ENCODE peak calls at places on chromosomes 2 and 18, in eight cellular contexts. N is LoVo; B is substantia nigra; S is activated CD4-positive, alpha-beta memory T cell treated with anti-CD3 and anti-CD28 coated beads, Interleukin-2, amount 10 ng/mL, durations not matched to agents 7 days and 5 days; D is NB4; Z is kidney tubule cell; A is cardiac fibroblast; K is HAP-1. F is an unnamed sample.

GRCh38 chr18:59549797-59550516 is 147.3 kb downstream of the CCBE1 start:
- DNase-seq in N (no peak), D (no peak), B (no peak), S (no peak), K (no peak), Z (no peak), A (peak; percentile 66), F (peak; percentile 2)

GRCh38 chr2:96116879-96117533 is 635 bp upstream of the ADRA2B start:
- DNase-seq in Z (peak; percentile 54), B (peak; percentile 24), D (peak; percentile 49), K (peak; percentile 60), A (peak; percentile 40), N (peak; percentile 68), S (peak; percentile 65), F (peak; percentile 49)

GRCh38 chr18:31146809-31147208 is 15.8 kb downstream of the DSC1 start:
- DNase-seq in D (peak; percentile 47), A (peak; percentile 12), K (no peak), Z (no peak), B (no peak), S (no peak), N (no peak), F (no peak)

GRCh38 chr2:98815795-98816194 is 84.9 kb upstream of the MGAT4A start:
- DNase-seq in S (no peak), B (no peak), Z (no peak), D (no peak), A (no peak), K (no peak), N (no peak), F (no peak)

GRCh38 chr2:195498176-195498575 is 158.8 kb upstream of the SLC39A10 start:
- DNase-seq in Z (peak; percentile 34), D (peak; percentile 65), S (peak; percentile 55), A (peak; percentile 54), N (no peak), K (no peak), B (no peak), F (no peak)

GRCh38 chr2:105760191-105760590 is 15.5 kb downstream of the NCK2 start:
- DNase-seq in Z (no peak), D (no peak), K (no peak), S (no peak), A (no peak), B (no peak), N (no peak), F (no peak)

GRCh38 chr2:27627963-27628766 is 647 bp downstream of the CCDC121 start:
- DNase-seq in Z (peak; percentile 99), B (no peak), S (no peak), K (no peak), D (peak; percentile 77), A (peak; percentile 73), N (peak; percentile 70), F (no peak)

GRCh38 chr18:79439201-79440023 is 43.7 kb downstream of the NFATC1 start:
- DNase-seq in D (peak; percentile 46), A (peak; percentile 13), B (no peak), K (no peak), Z (peak; percentile 34), N (no peak), S (no peak), F (no peak)